ENCODE peak calls at places on chromosomes 4 and X, in nine cellular contexts. S is uterus; T is colonic mucosa; B is CD8-positive, alpha-beta T cell; K is cardiac muscle cell; O is lung; I is naive thymus-derived CD4-positive, alpha-beta T cell; U is H9; X is lower lobe of right lung. J is an unnamed sample.

GRCh38 chrX:153179131-153179530 is at the start of gene MAGEA1:
- DNase-seq in S (no peak), T (no peak), B (no peak), K (no peak), O (no peak), I (no peak), U (no peak), X (no peak), J (no peak)

GRCh38 chr4:88097301-88097700 is 61.1 kb downstream of the ABCG2 start:
- DNase-seq in S (no peak), T (no peak), B (no peak), K (no peak), O (no peak), I (no peak), U (no peak), X (no peak), J (no peak)

GRCh38 chr4:154416183-154416543 is 75.4 kb downstream of the DCHS2 start:
- DNase-seq in S (peak; percentile 49), T (peak; percentile 24), B (no peak), K (peak; percentile 4), O (no peak), I (no peak), U (peak; percentile 74), X (no peak), J (no peak)

GRCh38 chrX:68874076-68874475 is 45.3 kb downstream of the EFNB1 start:
- DNase-seq in S (no peak), T (no peak), B (no peak), K (no peak), O (no peak), I (no peak), U (no peak), X (no peak), J (no peak)

GRCh38 chr4:140423106-140423505 is 4.3 kb downstream of the CLGN start:
- DNase-seq in S (no peak), T (no peak), B (no peak), K (no peak), O (no peak), I (no peak), U (no peak), X (no peak), J (no peak)

GRCh38 chr4:95556460-95556859 is 7.7 kb upstream of the UNC5C start:
- DNase-seq in S (no peak), T (no peak), B (no peak), K (peak; percentile 65), O (no peak), I (no peak), U (no peak), X (no peak), J (no peak)

GRCh38 chrX:129998006-129998405 is 15.6 kb downstream of the BCORL1 start:
- DNase-seq in S (no peak), T (no peak), B (no peak), K (no peak), O (no peak), I (no peak), U (no peak), X (no peak), J (no peak)

GRCh38 chr4:163548481-163549243 is 54.2 kb downstream of the TMA16 start:
- DNase-seq in S (no peak), T (peak; percentile 33), B (no peak), K (peak; percentile 79), O (no peak), I (peak; percentile 41), U (no peak), X (no peak), J (peak; percentile 38)

GRCh38 chrX:12617241-12617640 is 174.0 kb upstream of the PRPS2 start:
- DNase-seq in S (no peak), T (no peak), B (no peak), K (peak; percentile 33), O (no peak), I (no peak), U (no peak), X (no peak), J (no peak)

GRCh38 chr4:82773049-82773448 is 25.5 kb downstream of the SCD5 start:
- DNase-seq in S (no peak), T (no peak), B (no peak), K (no peak), O (no peak), I (no peak), U (peak; percentile 8), X (no peak), J (no peak)

GRCh38 chr4:153233761-153234371 is 29.6 kb downstream of the TRIM2 start:
- DNase-seq in S (peak; percentile 26), T (peak; percentile 38), B (no peak), K (peak; percentile 91), O (peak; percentile 48), I (no peak), U (no peak), X (no peak), J (no peak)

GRCh38 chr4:154491341-154491679 is 289 bp downstream of the DCHS2 start:
- DNase-seq in S (peak; percentile 35), T (no peak), B (no peak), K (peak; percentile 19), O (no peak), I (no peak), U (no peak), X (no peak), J (no peak)

GRCh38 chr4:180521181-180521580 is 1722.0 kb upstream of the TENM3 start:
- DNase-seq in S (no peak), T (no peak), B (no peak), K (no peak), O (no peak), I (no peak), U (no peak), X (no peak), J (no peak)

DNA sequence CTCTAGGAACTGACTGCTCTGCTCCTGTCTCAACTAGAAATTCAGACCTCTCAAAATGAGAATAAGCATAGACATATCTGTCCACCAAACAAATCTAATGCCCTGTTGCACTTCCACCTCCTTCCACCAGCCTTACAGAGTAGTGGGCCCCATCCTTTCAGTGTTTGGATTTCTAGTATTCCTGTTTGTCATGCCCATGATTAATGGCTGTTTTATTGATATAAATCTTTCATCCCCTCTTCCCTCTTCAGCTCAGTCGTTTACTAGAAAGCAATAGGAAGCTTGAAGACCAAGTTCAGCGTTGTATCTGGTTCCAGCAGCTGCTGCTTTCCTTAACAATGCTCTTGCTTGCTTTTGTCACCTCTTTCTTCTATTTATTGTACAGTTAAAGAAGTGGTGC is 46.2 kb downstream of the MOSPD2 start:
- DNase-seq in S (no peak), T (no peak), B (no peak), K (no peak), O (no peak), I (no peak), U (no peak), X (no peak), J (no peak)
- H3K4me1 ChIP-seq in S (no peaks in the 10 kb centered on the region), T (no peaks in the 10 kb centered on the region), B (no peaks in the 10 kb centered on the region), K (peaks cover 4% of the 10 kb centered on the region), O (no peaks in the 10 kb centered on the region), I (no peaks in the 10 kb centered on the region), U (no peaks in the 10 kb centered on the region), X (no peaks in the 10 kb centered on the region), J (peaks cover 47% of the 10 kb centered on the region)

DNA sequence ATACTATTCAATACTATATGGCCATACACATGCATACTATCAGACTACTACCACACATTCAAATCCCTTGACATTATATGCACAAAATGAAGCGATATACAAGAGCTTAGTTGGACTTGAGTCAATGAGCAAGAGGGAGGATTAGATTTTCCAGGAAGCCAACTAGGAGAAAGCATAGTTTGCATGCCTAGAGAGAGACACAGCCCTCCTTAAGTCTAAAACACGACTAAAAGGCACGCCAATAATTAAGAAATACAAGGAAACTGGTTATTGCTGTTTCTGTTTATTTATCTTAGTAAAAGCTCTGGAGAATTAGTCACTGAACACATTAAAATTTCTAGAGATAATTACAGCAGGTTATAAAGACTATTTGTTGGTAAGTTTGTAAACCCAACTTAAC is 21.8 kb downstream of the MBNL3 start:
- DNase-seq in S (no peak), T (no peak), B (no peak), K (peak; percentile 50), O (no peak), I (no peak), U (no peak), X (no peak), J (no peak)
- H3K27me3 ChIP-seq in S (no peaks in the 10 kb centered on the region), T (no peaks in the 10 kb centered on the region), B (no peaks in the 10 kb centered on the region), K (no peaks in the 10 kb centered on the region), O (no peaks in the 10 kb centered on the region), I (no peaks in the 10 kb centered on the region), U (no peaks in the 10 kb centered on the region), X (no peaks in the 10 kb centered on the region), J (no peaks in the 10 kb centered on the region)

DNA sequence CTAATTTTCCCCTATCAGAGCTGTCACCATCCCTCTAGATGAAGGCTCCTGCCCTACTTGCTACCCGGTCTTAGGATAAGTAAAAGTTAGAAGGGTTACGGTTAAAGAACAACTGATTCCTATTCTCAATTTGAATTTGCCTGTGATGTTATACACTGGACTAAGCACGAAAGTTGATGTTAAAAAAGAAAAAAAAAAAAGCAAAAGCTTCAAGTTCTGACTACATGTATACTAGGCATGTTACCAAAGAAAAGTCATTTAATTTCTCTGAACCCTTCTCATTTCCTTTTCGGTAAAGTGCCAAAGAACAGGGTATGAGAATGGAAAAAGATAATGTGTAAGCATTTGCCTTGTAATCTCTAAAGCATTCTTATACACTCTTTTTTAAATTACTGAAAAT is 1.5 kb upstream of the PPID start:
- DNase-seq in S (no peak), T (no peak), B (no peak), K (no peak), O (no peak), I (no peak), U (no peak), X (no peak), J (no peak)
- H3K4me1 ChIP-seq in S (no peaks in the 10 kb centered on the region), T (no peaks in the 10 kb centered on the region), B (peaks cover 19% of the 10 kb centered on the region), K (peaks cover 7% of the 10 kb centered on the region), O (peaks cover 3% of the 10 kb centered on the region), I (peaks cover 3% of the 10 kb centered on the region), U (peaks cover 2% of the 10 kb centered on the region), X (peaks cover 13% of the 10 kb centered on the region), J (peaks cover 8% of the 10 kb centered on the region)

GRCh38 chr4:76584235-76585152 is 149.5 kb downstream of the SHROOM3 start:
- DNase-seq in S (peak; percentile 33), T (no peak), B (no peak), K (no peak), O (no peak), I (no peak), U (no peak), X (no peak), J (no peak)
- H3K27me3 ChIP-seq in S (no peaks in the 10 kb centered on the region), T (no peaks in the 10 kb centered on the region), B (no peaks in the 10 kb centered on the region), K (no peaks in the 10 kb centered on the region), O (no peaks in the 10 kb centered on the region), I (peaks cover 6% of the 10 kb centered on the region), U (no peaks in the 10 kb centered on the region), X (peaks cover 4% of the 10 kb centered on the region), J (no peaks in the 10 kb centered on the region)

GRCh38 chr4:147991543-147992295 is 259.8 kb downstream of the ARHGAP10 start:
- DNase-seq in S (no peak), T (no peak), B (no peak), K (no peak), O (no peak), I (no peak), U (no peak), X (no peak), J (no peak)
- H3K4me1 ChIP-seq in S (no peaks in the 10 kb centered on the region), T (no peaks in the 10 kb centered on the region), B (no peaks in the 10 kb centered on the region), K (no peaks in the 10 kb centered on the region), O (peaks cover 18% of the 10 kb centered on the region), I (no peaks in the 10 kb centered on the region), U (peaks cover 14% of the 10 kb centered on the region), X (no peaks in the 10 kb centered on the region), J (no peaks in the 10 kb centered on the region)

DNA sequence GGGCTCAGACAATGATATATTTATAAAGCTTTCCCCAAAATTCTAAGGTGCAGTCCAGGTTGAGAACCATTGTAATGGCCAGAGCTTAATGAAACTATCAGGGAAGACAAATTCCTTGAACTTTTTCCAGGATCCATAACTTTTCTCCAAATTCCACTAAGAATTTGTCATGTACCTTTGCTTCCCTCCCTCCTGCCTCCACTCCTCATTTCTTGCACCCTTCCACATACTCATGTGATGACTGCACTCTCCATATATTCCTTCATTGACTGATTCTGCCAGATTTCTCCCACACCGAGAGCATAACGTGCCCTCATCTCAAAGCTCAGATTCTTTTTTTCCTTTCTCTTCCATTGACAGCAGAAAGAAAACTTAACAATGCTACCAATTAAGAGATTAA is 20.9 kb upstream of the AMELX start:
- DNase-seq in S (no peak), T (no peak), B (no peak), K (no peak), O (no peak), I (no peak), U (no peak), X (no peak), J (no peak)
- H3K27me3 ChIP-seq in S (no peaks in the 10 kb centered on the region), T (no peaks in the 10 kb centered on the region), B (no peaks in the 10 kb centered on the region), K (no peaks in the 10 kb centered on the region), O (no peaks in the 10 kb centered on the region), I (no peaks in the 10 kb centered on the region), U (no peaks in the 10 kb centered on the region), X (no peaks in the 10 kb centered on the region), J (no peaks in the 10 kb centered on the region)

J was measured in SJSA1.